ENCODE peak calls at places on chromosome 14, in seven cellular contexts. W, P, D, E, Q, S and R are unnamed samples.

GRCh38 chr14:23559921-23560520 is 4.0 kb downstream of the THTPA start:
- DNase-seq in W (no peak), P (no peak), D (no peak), E (no peak), Q (no peak), S (no peak), R (no peak)

GRCh38 chr14:99603471-99603933 is 505 bp downstream of the CCDC85C start:
- DNase-seq in W (no peak), P (peak), D (no peak), E (peak), Q (peak), S (no peak), R (peak)

GRCh38 chr14:24996930-24997329 is 53.0 kb downstream of the STXBP6 start:
- DNase-seq in W (no peak), P (no peak), D (no peak), E (no peak), Q (no peak), S (no peak), R (no peak)

GRCh38 chr14:68809524-68809923 is 16.7 kb upstream of the ZFP36L1 start:
- DNase-seq in W (no peak), P (no peak), D (no peak), E (no peak), Q (no peak), S (no peak), R (no peak)

GRCh38 chr14:96255501-96256366 is at the start of gene BDKRB1:
- DNase-seq in W (no peak), P (no peak), D (no peak), E (no peak), Q (peak), S (no peak), R (no peak)

GRCh38 chr14:55780156-55780946 is 200.3 kb downstream of the KTN1 start:
- DNase-seq in W (no peak), P (peak), D (no peak), E (no peak), Q (peak), S (no peak), R (peak)

GRCh38 chr14:89291351-89291940 is 125.6 kb downstream of the FOXN3 start:
- DNase-seq in W (no peak), P (no peak), D (no peak), E (no peak), Q (no peak), S (no peak), R (no peak)

GRCh38 chr14:20681348-20682126 is 2.8 kb upstream of the RNASE4 start:
- DNase-seq in W (peak), P (peak), D (peak), E (peak), Q (peak), S (peak), R (peak)

GRCh38 chr14:103522649-103523582 is at the start of gene CKB:
- DNase-seq in W (peak), P (no peak), D (no peak), E (no peak), Q (peak), S (peak), R (peak)

GRCh38 chr14:21103165-21103709 is 2.4 kb downstream of the TMEM253 start:
- DNase-seq in W (no peak), P (no peak), D (no peak), E (no peak), Q (no peak), S (peak), R (no peak)

GRCh38 chr14:101812071-101812470 is 50.6 kb downstream of the PPP2R5C start:
- DNase-seq in W (no peak), P (no peak), D (no peak), E (no peak), Q (no peak), S (no peak), R (no peak)

GRCh38 chr14:92951912-92952471 is 29.0 kb downstream of the CHGA start:
- DNase-seq in W (peak), P (peak), D (peak), E (peak), Q (peak), S (peak), R (peak)

GRCh38 chr14:80584638-80585505 is 356.7 kb downstream of the CEP128 start:
- DNase-seq in W (no peak), P (peak), D (no peak), E (no peak), Q (peak), S (no peak), R (peak)

GRCh38 chr14:24246765-24247212 is 4.4 kb upstream of the TINF2 start:
- DNase-seq in W (no peak), P (no peak), D (no peak), E (no peak), Q (no peak), S (no peak), R (no peak)

GRCh38 chr14:105153331-105153731 is 15.2 kb downstream of the JAG2 start:
- DNase-seq in W (no peak), P (no peak), D (no peak), E (no peak), Q (no peak), S (no peak), R (no peak)

GRCh38 chr14:39339003-39339402 is 93.2 kb downstream of the FBXO33 start:
- DNase-seq in W (no peak), P (no peak), D (no peak), E (no peak), Q (peak), S (no peak), R (no peak)

GRCh38 chr14:39956372-39956771 is 524.1 kb upstream of the FBXO33 start:
- DNase-seq in W (no peak), P (no peak), D (no peak), E (no peak), Q (no peak), S (no peak), R (no peak)

GRCh38 chr14:24056800-24057184 is 5.0 kb downstream of the CARMIL3 start:
- DNase-seq in W (no peak), P (no peak), D (no peak), E (no peak), Q (no peak), S (no peak), R (no peak)

GRCh38 chr14:71403673-71404072 is 496.4 kb downstream of the PCNX1 start:
- DNase-seq in W (no peak), P (no peak), D (no peak), E (no peak), Q (peak), S (no peak), R (no peak)

GRCh38 chr14:88831285-88831684 is 6.8 kb downstream of the TTC8 start:
- DNase-seq in W (no peak), P (no peak), D (no peak), E (no peak), Q (peak), S (no peak), R (peak)

GRCh38 chr14:89673499-89674225 is 256.6 kb upstream of the FOXN3 start:
- DNase-seq in W (no peak), P (no peak), D (no peak), E (no peak), Q (peak), S (no peak), R (no peak)

GRCh38 chr14:21791749-21792148 is 118.1 kb upstream of the OR4E1 start:
- DNase-seq in W (no peak), P (no peak), D (no peak), E (no peak), Q (no peak), S (no peak), R (no peak)

GRCh38 chr14:67916430-67916829 is 96.9 kb downstream of the RAD51B start:
- DNase-seq in W (no peak), P (no peak), D (no peak), E (no peak), Q (no peak), S (no peak), R (no peak)

GRCh38 chr14:101965796-101966718 is 1.7 kb downstream of the DYNC1H1 start:
- DNase-seq in W (no peak), P (no peak), D (no peak), E (no peak), Q (no peak), S (no peak), R (no peak)

GRCh38 chr14:26992403-26993115 is 394.7 kb upstream of the NOVA1 start:
- DNase-seq in W (no peak), P (no peak), D (no peak), E (no peak), Q (no peak), S (no peak), R (no peak)

GRCh38 chr14:41605550-41606248 is 977 bp upstream of the LRFN5 start:
- DNase-seq in W (peak), P (no peak), D (no peak), E (no peak), Q (peak), S (no peak), R (no peak)

GRCh38 chr14:106436310-106436905 is 910.0 kb downstream of the TMEM121 start:
- DNase-seq in W (peak), P (no peak), D (peak), E (peak), Q (no peak), S (no peak), R (peak)

GRCh38 chr14:47435331-47435965 is 240.0 kb downstream of the MDGA2 start:
- DNase-seq in W (no peak), P (no peak), D (no peak), E (no peak), Q (no peak), S (peak), R (no peak)